ENCODE peak calls at places on chromosomes 4 and X, in seven cellular contexts. T is MM.1S; E is CD8-positive, alpha-beta memory T cell; S is OCI-LY7; G is CD4-positive, CD25-positive, alpha-beta regulatory T cell; B is upper lobe of right lung; C is heart left ventricle. H is an unnamed sample.

GRCh38 chr4:17812801-17813200 is 2.0 kb downstream of the NCAPG start:
- DNase-seq in B (no peak), C (no peak), G (no peak), E (no peak), T (no peak), S (no peak), H (no peak)

GRCh38 chr4:186932196-186932595 is 208.5 kb upstream of the FAT1 start:
- DNase-seq in G (no peak), S (no peak), B (no peak), C (no peak), E (no peak), T (no peak), H (no peak)

GRCh38 chr4:95547708-95548471 is 883 bp downstream of the UNC5C start:
- DNase-seq in E (no peak), S (no peak), T (no peak), C (no peak), B (no peak), G (no peak), H (peak; percentile 63)

GRCh38 chr4:165201806-165202205 is 5.6 kb upstream of the KLHL2 start:
- DNase-seq in S (no peak), E (no peak), C (no peak), T (no peak), G (no peak), B (no peak), H (no peak)

GRCh38 chr4:123936615-123937014 is 540.0 kb downstream of the SPRY1 start:
- DNase-seq in B (no peak), S (no peak), C (no peak), E (no peak), G (no peak), T (no peak), H (no peak)

GRCh38 chrX:45196701-45197100 is 4.0 kb downstream of the DIPK2B start:
- DNase-seq in E (no peak), T (no peak), C (no peak), B (no peak), G (no peak), S (no peak), H (no peak)

GRCh38 chrX:30887721-30888120 is 1.3 kb downstream of the TAB3 start:
- DNase-seq in B (no peak), T (no peak), S (no peak), E (no peak), C (no peak), G (peak; percentile 48), H (no peak)

GRCh38 chrX:16267431-16267830 is 100.2 kb downstream of the MAGEB17 start:
- DNase-seq in G (no peak), S (no peak), B (no peak), E (no peak), T (no peak), C (no peak), H (no peak)

GRCh38 chr4:20625460-20625859 is 74.8 kb upstream of the PACRGL start:
- DNase-seq in S (no peak), C (peak; percentile 24), G (no peak), B (peak; percentile 67), T (no peak), E (no peak), H (peak; percentile 70)

GRCh38 chr4:80393970-80394250 is 58.4 kb downstream of the CFAP299 start:
- DNase-seq in B (no peak), G (no peak), E (no peak), T (no peak), S (no peak), C (no peak), H (no peak)

GRCh38 chr4:156413411-156413985 is 459.8 kb upstream of the CTSO start:
- DNase-seq in B (no peak), G (no peak), E (no peak), T (no peak), S (no peak), C (no peak), H (no peak)

GRCh38 chr4:183154701-183155391 is 55.8 kb downstream of the WWC2 start:
- DNase-seq in B (no peak), E (no peak), C (no peak), T (no peak), G (no peak), S (no peak), H (no peak)

GRCh38 chr4:137307806-137308205 is 224.5 kb downstream of the PCDH18 start:
- DNase-seq in E (no peak), T (no peak), G (no peak), B (no peak), S (no peak), C (peak; percentile 21), H (no peak)

GRCh38 chr4:107036602-107037151 is 564 bp upstream of the DKK2 start:
- DNase-seq in T (no peak), S (no peak), E (no peak), B (no peak), C (peak; percentile 3), G (no peak), H (no peak)

GRCh38 chr4:186684889-186685309 is 38.8 kb downstream of the FAT1 start:
- DNase-seq in E (no peak), S (no peak), G (no peak), T (no peak), B (no peak), C (no peak), H (no peak)

GRCh38 chr4:111992604-111993151 is 152.6 kb upstream of the FAM241A start:
- DNase-seq in T (no peak), C (no peak), B (no peak), E (no peak), S (no peak), G (no peak), H (no peak)

GRCh38 chr4:105969575-105969974 is 74.3 kb downstream of the NPNT start:
- DNase-seq in S (no peak), C (no peak), B (no peak), T (no peak), G (no peak), E (no peak), H (no peak)

GRCh38 chr4:4647041-4647440 is 105.2 kb upstream of the STX18 start:
- DNase-seq in G (no peak), E (no peak), C (no peak), B (no peak), S (no peak), T (no peak), H (no peak)

GRCh38 chr4:155007660-155008176 is 200.7 kb upstream of the NPY2R start:
- DNase-seq in C (no peak), E (no peak), G (no peak), B (no peak), S (no peak), T (no peak), H (no peak)

GRCh38 chr4:54228563-54229501 is at the start of gene PDGFRA:
- DNase-seq in G (no peak), E (no peak), T (no peak), B (no peak), C (peak; percentile 71), S (no peak), H (peak; percentile 79)

GRCh38 chrX:47179221-47179927 is 14.3 kb upstream of the UBA1 start:
- DNase-seq in G (no peak), E (no peak), S (no peak), B (no peak), T (no peak), C (peak; percentile 57), H (peak; percentile 83)

GRCh38 chr4:70152088-70152487 is 1.9 kb upstream of the PRR27 start:
- DNase-seq in C (no peak), B (no peak), E (no peak), G (no peak), S (no peak), T (no peak), H (no peak)

DNA sequence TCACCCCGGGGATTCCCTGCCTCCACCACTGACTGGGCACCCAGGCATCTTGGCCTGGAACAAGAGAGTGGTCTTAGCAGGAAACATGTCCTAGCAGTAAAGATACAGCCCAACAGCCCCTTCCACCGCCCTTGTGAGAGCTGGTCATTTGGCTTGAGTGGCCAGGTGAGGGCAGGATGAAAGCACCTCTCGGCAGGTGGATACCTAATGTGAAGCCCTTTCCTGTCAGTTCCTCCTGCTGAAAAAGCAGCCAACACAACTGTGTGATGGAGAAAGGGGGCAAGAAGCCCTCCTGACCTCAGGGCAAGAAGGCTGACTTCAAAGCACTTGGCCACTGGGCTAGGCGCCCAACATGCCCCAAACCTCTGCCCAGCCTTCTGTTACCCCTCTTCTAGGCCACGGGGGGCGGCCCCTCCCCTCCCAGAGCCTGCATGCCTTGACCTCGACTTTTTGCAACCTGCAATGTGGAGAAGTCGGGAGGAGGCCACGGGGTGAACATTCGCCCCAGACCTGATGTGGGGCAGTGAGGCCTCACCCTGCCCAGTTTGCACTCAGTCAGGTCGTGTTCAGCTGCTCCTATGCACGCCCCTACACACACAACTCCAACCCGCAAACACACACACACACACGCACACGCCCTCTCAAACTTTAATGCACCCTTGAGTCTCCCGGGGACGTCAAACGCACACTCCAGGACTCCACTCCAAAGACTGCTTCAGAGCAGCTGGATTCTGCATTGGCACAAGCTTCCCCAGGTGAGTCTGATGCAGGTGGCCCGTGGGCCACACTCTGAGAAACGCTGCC is 1.1 kb downstream of the LGI2 start:
- DNase-seq in G (no peak), E (no peak), T (peak; percentile 11), B (no peak), C (no peak), S (no peak), H (no peak)
- H3K4me3 ChIP-seq in G (no peak overlapping the region), E (no peak overlapping the region), T (peak overlapping the region; percentile 58), B (peak overlapping the region; percentile 43), C (peak overlapping the region; percentile 55), S (no peak overlapping the region), H (no peak overlapping the region)

DNA sequence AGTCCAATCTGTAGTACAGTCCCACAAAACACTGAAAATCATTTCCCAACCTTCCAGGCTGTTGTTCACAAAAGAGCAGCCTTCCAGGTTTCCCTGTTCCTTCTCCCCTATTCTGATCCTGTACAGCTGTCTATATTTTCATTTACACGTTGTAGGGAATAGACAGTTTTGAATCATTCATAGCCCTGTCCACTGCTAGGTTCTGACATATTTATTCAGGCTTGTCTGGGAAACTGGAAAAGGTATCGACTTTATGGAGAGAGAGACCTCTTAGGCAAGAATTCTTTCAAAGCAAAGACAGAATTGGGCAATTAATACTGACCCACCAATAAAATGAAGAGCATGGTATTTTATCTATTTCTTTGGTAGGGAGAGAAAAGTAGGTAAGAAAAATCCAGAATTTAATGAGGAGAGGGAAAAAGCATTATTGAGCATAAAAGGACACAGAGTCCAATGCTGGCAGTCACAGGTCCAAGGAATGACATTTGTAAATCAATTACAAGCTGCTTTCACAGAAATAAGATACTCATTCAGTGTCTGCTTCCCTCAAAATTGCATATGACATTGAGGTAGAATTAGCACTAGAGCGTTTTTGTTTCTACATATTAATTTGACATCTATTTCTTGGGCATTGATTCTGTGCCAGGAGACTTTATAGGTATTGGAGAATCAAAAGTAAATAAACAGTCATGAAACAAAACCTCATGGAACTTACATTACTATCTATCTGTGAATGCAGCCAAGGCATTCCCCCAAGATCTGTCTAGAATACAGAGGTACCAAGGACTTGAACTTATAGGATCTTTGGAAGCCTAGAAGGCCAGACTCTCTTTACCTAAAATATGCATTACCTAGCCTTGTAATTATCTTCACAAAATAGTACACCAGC is 127.2 kb downstream of the CAMK2D start:
- DNase-seq in T (no peak), S (no peak), G (no peak), E (no peak), B (no peak), C (no peak), H (no peak)
- H3K4me1 ChIP-seq in T (peaks cover 26% of the 10 kb centered on the region), S (peaks cover 58% of the 10 kb centered on the region), G (peaks cover 39% of the 10 kb centered on the region), E (peaks cover 32% of the 10 kb centered on the region), B (peaks cover 32% of the 10 kb centered on the region), C (no peaks in the 10 kb centered on the region), H (peaks cover 10% of the 10 kb centered on the region)

GRCh38 chr4:885353-885752 is 46.8 kb downstream of the GAK start:
- DNase-seq in B (no peak), C (no peak), T (no peak), G (no peak), S (no peak), E (no peak), H (no peak)
- H3K36me3 ChIP-seq in B (peaks cover 86% of the 10 kb centered on the region), C (peaks cover 70% of the 10 kb centered on the region), T (no peaks in the 10 kb centered on the region), G (peaks cover 53% of the 10 kb centered on the region), S (peaks cover 60% of the 10 kb centered on the region), E (peaks cover 11% of the 10 kb centered on the region), H (no peaks in the 10 kb centered on the region)

GRCh38 chrX:14003876-14004425 is 25.7 kb downstream of the GEMIN8 start:
- DNase-seq in C (no peak), B (no peak), T (no peak), E (no peak), S (no peak), G (no peak), H (no peak)
- H3K4me3 ChIP-seq in C (no peak overlapping the region), B (no peak overlapping the region), T (no peak overlapping the region), E (no peak overlapping the region), S (no peak overlapping the region), G (no peak overlapping the region), H (no peak overlapping the region)